ENCODE peak calls at places on chromosome 14, in ten cellular contexts. One of them, this sample, is unnamed.

GRCh38 chr14:99821519-99822165 is 28.4 kb downstream of the EML1 start:
- DNase-seq in neural progenitor cell: no peak
- DNase-seq in esophagus squamous epithelium: no peak
- DNase-seq in AG04450: peak; percentile 55
- DNase-seq in transverse colon: no peak
- DNase-seq in breast epithelium: no peak
- DNase-seq in H7: no peak
- DNase-seq in Peyer's patch: no peak
- DNase-seq in epithelial cell of esophagus: no peak
- DNase-seq in brain microvascular endothelial cell: peak; percentile 78
- DNase-seq in this sample: peak; percentile 70

GRCh38 chr14:75861161-75861621 is 120.6 kb downstream of the TGFB3 start:
- DNase-seq in neural progenitor cell: no peak
- DNase-seq in esophagus squamous epithelium: no peak
- DNase-seq in AG04450: peak; percentile 34
- DNase-seq in transverse colon: no peak
- DNase-seq in breast epithelium: no peak
- DNase-seq in H7: peak; percentile 32
- DNase-seq in Peyer's patch: no peak
- DNase-seq in epithelial cell of esophagus: peak; percentile 70
- DNase-seq in brain microvascular endothelial cell: peak; percentile 49
- DNase-seq in this sample: peak; percentile 76

GRCh38 chr14:50040401-50040775 is 76.0 kb downstream of the VCPKMT start:
- DNase-seq in neural progenitor cell: no peak
- DNase-seq in esophagus squamous epithelium: no peak
- DNase-seq in AG04450: peak; percentile 47
- DNase-seq in transverse colon: peak; percentile 57
- DNase-seq in breast epithelium: no peak
- DNase-seq in H7: no peak
- DNase-seq in Peyer's patch: peak; percentile 58
- DNase-seq in epithelial cell of esophagus: peak; percentile 83
- DNase-seq in brain microvascular endothelial cell: peak; percentile 48
- DNase-seq in this sample: no peak

GRCh38 chr14:31263485-31264133 is 56.0 kb upstream of the HECTD1 start:
- DNase-seq in neural progenitor cell: no peak
- DNase-seq in esophagus squamous epithelium: no peak
- DNase-seq in AG04450: peak; percentile 99
- DNase-seq in transverse colon: peak; percentile 30
- DNase-seq in breast epithelium: no peak
- DNase-seq in H7: no peak
- DNase-seq in Peyer's patch: no peak
- DNase-seq in epithelial cell of esophagus: peak; percentile 99
- DNase-seq in brain microvascular endothelial cell: peak; percentile 99
- DNase-seq in this sample: peak; percentile 99

GRCh38 chr14:55689971-55690871 is 110.2 kb downstream of the KTN1 start:
- DNase-seq in neural progenitor cell: peak; percentile 33
- DNase-seq in esophagus squamous epithelium: no peak
- DNase-seq in AG04450: no peak
- DNase-seq in transverse colon: no peak
- DNase-seq in breast epithelium: no peak
- DNase-seq in H7: no peak
- DNase-seq in Peyer's patch: no peak
- DNase-seq in epithelial cell of esophagus: no peak
- DNase-seq in brain microvascular endothelial cell: no peak
- DNase-seq in this sample: no peak

GRCh38 chr14:103187911-103188310 is 64.7 kb downstream of the TNFAIP2 start:
- DNase-seq in neural progenitor cell: no peak
- DNase-seq in esophagus squamous epithelium: no peak
- DNase-seq in AG04450: no peak
- DNase-seq in transverse colon: no peak
- DNase-seq in breast epithelium: no peak
- DNase-seq in H7: no peak
- DNase-seq in Peyer's patch: no peak
- DNase-seq in epithelial cell of esophagus: no peak
- DNase-seq in brain microvascular endothelial cell: no peak
- DNase-seq in this sample: no peak

GRCh38 chr14:65565948-65566347 is 153.4 kb downstream of the FUT8 start:
- DNase-seq in neural progenitor cell: no peak
- DNase-seq in esophagus squamous epithelium: no peak
- DNase-seq in AG04450: no peak
- DNase-seq in transverse colon: no peak
- DNase-seq in breast epithelium: no peak
- DNase-seq in H7: no peak
- DNase-seq in Peyer's patch: no peak
- DNase-seq in epithelial cell of esophagus: no peak
- DNase-seq in brain microvascular endothelial cell: no peak
- DNase-seq in this sample: no peak

GRCh38 chr14:59657769-59658168 is 81.2 kb upstream of the CCDC175 start:
- DNase-seq in neural progenitor cell: no peak
- DNase-seq in esophagus squamous epithelium: no peak
- DNase-seq in AG04450: no peak
- DNase-seq in transverse colon: no peak
- DNase-seq in breast epithelium: no peak
- DNase-seq in H7: no peak
- DNase-seq in Peyer's patch: no peak
- DNase-seq in epithelial cell of esophagus: no peak
- DNase-seq in brain microvascular endothelial cell: no peak
- DNase-seq in this sample: no peak

GRCh38 chr14:104678901-104679705 is 10.3 kb upstream of the INF2 start:
- DNase-seq in neural progenitor cell: no peak
- DNase-seq in esophagus squamous epithelium: no peak
- DNase-seq in AG04450: no peak
- DNase-seq in transverse colon: no peak
- DNase-seq in breast epithelium: no peak
- DNase-seq in H7: no peak
- DNase-seq in Peyer's patch: no peak
- DNase-seq in epithelial cell of esophagus: no peak
- DNase-seq in brain microvascular endothelial cell: no peak
- DNase-seq in this sample: no peak

GRCh38 chr14:104681689-104682074 is 7.7 kb upstream of the INF2 start:
- DNase-seq in neural progenitor cell: peak; percentile 81
- DNase-seq in esophagus squamous epithelium: no peak
- DNase-seq in AG04450: no peak
- DNase-seq in transverse colon: peak; percentile 92
- DNase-seq in breast epithelium: peak; percentile 93
- DNase-seq in H7: peak; percentile 95
- DNase-seq in Peyer's patch: peak; percentile 30
- DNase-seq in epithelial cell of esophagus: peak; percentile 74
- DNase-seq in brain microvascular endothelial cell: peak; percentile 78
- DNase-seq in this sample: peak; percentile 41

GRCh38 chr14:104680056-104680805 is 9.2 kb upstream of the INF2 start:
- DNase-seq in neural progenitor cell: no peak
- DNase-seq in esophagus squamous epithelium: no peak
- DNase-seq in AG04450: no peak
- DNase-seq in transverse colon: peak; percentile 54
- DNase-seq in breast epithelium: no peak
- DNase-seq in H7: no peak
- DNase-seq in Peyer's patch: no peak
- DNase-seq in epithelial cell of esophagus: peak; percentile 91
- DNase-seq in brain microvascular endothelial cell: peak; percentile 80
- DNase-seq in this sample: peak; percentile 45

GRCh38 chr14:104682107-104682593 is 7.3 kb upstream of the INF2 start:
- DNase-seq in neural progenitor cell: peak; percentile 72
- DNase-seq in esophagus squamous epithelium: no peak
- DNase-seq in AG04450: no peak
- DNase-seq in transverse colon: no peak
- DNase-seq in breast epithelium: no peak
- DNase-seq in H7: peak; percentile 92
- DNase-seq in Peyer's patch: no peak
- DNase-seq in epithelial cell of esophagus: peak; percentile 22
- DNase-seq in brain microvascular endothelial cell: no peak
- DNase-seq in this sample: no peak

GRCh38 chr14:104680806-104681688 is 8.4 kb upstream of the INF2 start:
- DNase-seq in neural progenitor cell: peak; percentile 52
- DNase-seq in esophagus squamous epithelium: no peak
- DNase-seq in AG04450: no peak
- DNase-seq in transverse colon: peak; percentile 77
- DNase-seq in breast epithelium: peak; percentile 79
- DNase-seq in H7: no peak
- DNase-seq in Peyer's patch: peak; percentile 83
- DNase-seq in epithelial cell of esophagus: peak; percentile 90
- DNase-seq in brain microvascular endothelial cell: peak; percentile 74
- DNase-seq in this sample: no peak
- H3K4me3 ChIP-seq in neural progenitor cell: peak overlapping the region; percentile 17
- H3K4me3 ChIP-seq in esophagus squamous epithelium: no peak overlapping the region
- H3K4me3 ChIP-seq in AG04450: peak overlapping the region; percentile 37
- H3K4me3 ChIP-seq in transverse colon: peak overlapping the region; percentile 9
- H3K4me3 ChIP-seq in breast epithelium: peak overlapping the region; percentile 48
- H3K4me3 ChIP-seq in H7: peak overlapping the region; percentile 0
- H3K4me3 ChIP-seq in Peyer's patch: peak overlapping the region; percentile 13
- H3K4me3 ChIP-seq in epithelial cell of esophagus: no peak overlapping the region
- H3K4me3 ChIP-seq in brain microvascular endothelial cell: no peak overlapping the region
- H3K4me3 ChIP-seq in this sample: peak overlapping the region; percentile 9

GRCh38 chr14:92653162-92653651 is 95.2 kb downstream of the LGMN start:
- DNase-seq in neural progenitor cell: no peak
- DNase-seq in esophagus squamous epithelium: no peak
- DNase-seq in AG04450: no peak
- DNase-seq in transverse colon: no peak
- DNase-seq in breast epithelium: no peak
- DNase-seq in H7: no peak
- DNase-seq in Peyer's patch: no peak
- DNase-seq in epithelial cell of esophagus: no peak
- DNase-seq in brain microvascular endothelial cell: no peak
- DNase-seq in this sample: no peak
- H3K4me3 ChIP-seq in neural progenitor cell: no peak overlapping the region
- H3K4me3 ChIP-seq in esophagus squamous epithelium: peak overlapping the region; percentile 6
- H3K4me3 ChIP-seq in AG04450: no peak overlapping the region
- H3K4me3 ChIP-seq in transverse colon: peak overlapping the region; percentile 34
- H3K4me3 ChIP-seq in breast epithelium: peak overlapping the region; percentile 58
- H3K4me3 ChIP-seq in H7: no peak overlapping the region
- H3K4me3 ChIP-seq in Peyer's patch: peak overlapping the region; percentile 31
- H3K4me3 ChIP-seq in epithelial cell of esophagus: no peak overlapping the region
- H3K4me3 ChIP-seq in brain microvascular endothelial cell: no peak overlapping the region
- H3K4me3 ChIP-seq in this sample: no peak overlapping the region

GRCh38 chr14:62002636-62003035 is 240.4 kb downstream of the SNAPC1 start:
- DNase-seq in neural progenitor cell: no peak
- DNase-seq in esophagus squamous epithelium: no peak
- DNase-seq in AG04450: no peak
- DNase-seq in transverse colon: no peak
- DNase-seq in breast epithelium: no peak
- DNase-seq in H7: no peak
- DNase-seq in Peyer's patch: no peak
- DNase-seq in epithelial cell of esophagus: peak; percentile 92
- DNase-seq in brain microvascular endothelial cell: peak; percentile 49
- DNase-seq in this sample: no peak

GRCh38 chr14:62006116-62006737 is 244.0 kb downstream of the SNAPC1 start:
- DNase-seq in neural progenitor cell: no peak
- DNase-seq in esophagus squamous epithelium: no peak
- DNase-seq in AG04450: no peak
- DNase-seq in transverse colon: no peak
- DNase-seq in breast epithelium: no peak
- DNase-seq in H7: no peak
- DNase-seq in Peyer's patch: no peak
- DNase-seq in epithelial cell of esophagus: no peak
- DNase-seq in brain microvascular endothelial cell: no peak
- DNase-seq in this sample: no peak

GRCh38 chr14:62003701-62004100 is 241.5 kb downstream of the SNAPC1 start:
- DNase-seq in neural progenitor cell: no peak
- DNase-seq in esophagus squamous epithelium: no peak
- DNase-seq in AG04450: no peak
- DNase-seq in transverse colon: no peak
- DNase-seq in breast epithelium: no peak
- DNase-seq in H7: no peak
- DNase-seq in Peyer's patch: no peak
- DNase-seq in epithelial cell of esophagus: peak; percentile 59
- DNase-seq in brain microvascular endothelial cell: no peak
- DNase-seq in this sample: no peak

GRCh38 chr14:61997146-61997545 is 234.9 kb downstream of the SNAPC1 start:
- DNase-seq in neural progenitor cell: no peak
- DNase-seq in esophagus squamous epithelium: no peak
- DNase-seq in AG04450: no peak
- DNase-seq in transverse colon: no peak
- DNase-seq in breast epithelium: no peak
- DNase-seq in H7: no peak
- DNase-seq in Peyer's patch: no peak
- DNase-seq in epithelial cell of esophagus: peak; percentile 22
- DNase-seq in brain microvascular endothelial cell: no peak
- DNase-seq in this sample: no peak

DNA sequence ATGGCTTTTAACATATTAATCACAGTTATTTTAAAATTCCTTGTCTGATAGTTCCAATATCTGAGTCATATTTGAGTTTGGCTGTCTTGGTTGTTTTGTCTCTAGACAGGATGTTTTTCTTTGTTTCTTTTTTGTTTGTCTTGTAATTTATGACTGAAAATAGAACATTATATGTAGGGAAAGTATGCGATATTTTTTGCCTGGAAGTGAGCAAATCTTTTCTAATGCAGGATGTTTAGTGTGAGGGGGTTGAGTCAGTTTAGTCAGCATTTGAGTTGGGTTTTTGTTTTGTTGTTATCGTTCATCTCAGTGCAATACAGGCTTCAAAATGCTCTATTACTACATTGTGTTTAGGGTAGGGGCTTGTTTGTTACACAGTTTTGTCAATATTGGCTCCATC is 239.8 kb downstream of the SNAPC1 start:
- DNase-seq in neural progenitor cell: no peak
- DNase-seq in esophagus squamous epithelium: no peak
- DNase-seq in AG04450: no peak
- DNase-seq in transverse colon: no peak
- DNase-seq in breast epithelium: no peak
- DNase-seq in H7: no peak
- DNase-seq in Peyer's patch: no peak
- DNase-seq in epithelial cell of esophagus: peak; percentile 36
- DNase-seq in brain microvascular endothelial cell: no peak
- DNase-seq in this sample: no peak
- H3K4me3 ChIP-seq in neural progenitor cell: no peak overlapping the region
- H3K4me3 ChIP-seq in esophagus squamous epithelium: no peak overlapping the region
- H3K4me3 ChIP-seq in AG04450: no peak overlapping the region
- H3K4me3 ChIP-seq in transverse colon: no peak overlapping the region
- H3K4me3 ChIP-seq in breast epithelium: no peak overlapping the region
- H3K4me3 ChIP-seq in H7: no peak overlapping the region
- H3K4me3 ChIP-seq in Peyer's patch: no peak overlapping the region
- H3K4me3 ChIP-seq in epithelial cell of esophagus: no peak overlapping the region
- H3K4me3 ChIP-seq in brain microvascular endothelial cell: no peak overlapping the region
- H3K4me3 ChIP-seq in this sample: no peak overlapping the region

GRCh38 chr14:89028462-89029134 is 204.1 kb downstream of the TTC8 start:
- DNase-seq in neural progenitor cell: no peak
- DNase-seq in esophagus squamous epithelium: no peak
- DNase-seq in AG04450: no peak
- DNase-seq in transverse colon: no peak
- DNase-seq in breast epithelium: no peak
- DNase-seq in H7: no peak
- DNase-seq in Peyer's patch: no peak
- DNase-seq in epithelial cell of esophagus: no peak
- DNase-seq in brain microvascular endothelial cell: no peak
- DNase-seq in this sample: no peak

GRCh38 chr14:89025581-89026236 is 201.3 kb downstream of the TTC8 start:
- DNase-seq in neural progenitor cell: no peak
- DNase-seq in esophagus squamous epithelium: no peak
- DNase-seq in AG04450: no peak
- DNase-seq in transverse colon: no peak
- DNase-seq in breast epithelium: no peak
- DNase-seq in H7: no peak
- DNase-seq in Peyer's patch: no peak
- DNase-seq in epithelial cell of esophagus: no peak
- DNase-seq in brain microvascular endothelial cell: no peak
- DNase-seq in this sample: peak; percentile 45

GRCh38 chr14:89027097-89027740 is 202.8 kb downstream of the TTC8 start:
- DNase-seq in neural progenitor cell: peak; percentile 84
- DNase-seq in esophagus squamous epithelium: no peak
- DNase-seq in AG04450: no peak
- DNase-seq in transverse colon: peak; percentile 55
- DNase-seq in breast epithelium: peak; percentile 60
- DNase-seq in H7: peak; percentile 98
- DNase-seq in Peyer's patch: peak; percentile 22
- DNase-seq in epithelial cell of esophagus: peak; percentile 42
- DNase-seq in brain microvascular endothelial cell: no peak
- DNase-seq in this sample: no peak

GRCh38 chr14:89022274-89022673 is 197.8 kb downstream of the TTC8 start:
- DNase-seq in neural progenitor cell: no peak
- DNase-seq in esophagus squamous epithelium: no peak
- DNase-seq in AG04450: no peak
- DNase-seq in transverse colon: no peak
- DNase-seq in breast epithelium: no peak
- DNase-seq in H7: no peak
- DNase-seq in Peyer's patch: no peak
- DNase-seq in epithelial cell of esophagus: no peak
- DNase-seq in brain microvascular endothelial cell: no peak
- DNase-seq in this sample: no peak

GRCh38 chr14:89024691-89025090 is 200.2 kb downstream of the TTC8 start:
- DNase-seq in neural progenitor cell: no peak
- DNase-seq in esophagus squamous epithelium: no peak
- DNase-seq in AG04450: no peak
- DNase-seq in transverse colon: no peak
- DNase-seq in breast epithelium: no peak
- DNase-seq in H7: no peak
- DNase-seq in Peyer's patch: no peak
- DNase-seq in epithelial cell of esophagus: no peak
- DNase-seq in brain microvascular endothelial cell: no peak
- DNase-seq in this sample: no peak
- H3K4me3 ChIP-seq in neural progenitor cell: no peak overlapping the region
- H3K4me3 ChIP-seq in esophagus squamous epithelium: no peak overlapping the region
- H3K4me3 ChIP-seq in AG04450: no peak overlapping the region
- H3K4me3 ChIP-seq in transverse colon: no peak overlapping the region
- H3K4me3 ChIP-seq in breast epithelium: no peak overlapping the region
- H3K4me3 ChIP-seq in H7: no peak overlapping the region
- H3K4me3 ChIP-seq in Peyer's patch: no peak overlapping the region
- H3K4me3 ChIP-seq in epithelial cell of esophagus: no peak overlapping the region
- H3K4me3 ChIP-seq in brain microvascular endothelial cell: no peak overlapping the region
- H3K4me3 ChIP-seq in this sample: no peak overlapping the region

This sample was measured in skeletal muscle cell.